ENCODE peak calls at places on chromosomes 5 and 9, in four cellular contexts. R, K, C and G are unnamed samples.

GRCh38 chr5:55172937-55173695 is at the start of gene CDC20B:
- DNase-seq in C (peak), K (peak), R (no peak), G (no peak)

GRCh38 chr5:83096660-83097334 is 19.4 kb downstream of the XRCC4 start:
- DNase-seq in R (no peak), K (no peak), C (no peak), G (no peak)

GRCh38 chr5:81020478-81021167 is 60.5 kb downstream of the RASGRF2 start:
- DNase-seq in C (no peak), R (no peak), K (no peak), G (no peak)

GRCh38 chr5:3006526-3006925 is 255.0 kb upstream of the IRX2 start:
- DNase-seq in C (no peak), R (no peak), K (no peak), G (no peak)

GRCh38 chr9:36922548-36922947 is 111.5 kb downstream of the PAX5 start:
- DNase-seq in C (no peak), K (no peak), R (no peak), G (no peak)

GRCh38 chr9:135204177-135204576 is 116.7 kb downstream of the OLFM1 start:
- DNase-seq in R (no peak), K (no peak), C (no peak), G (no peak)

GRCh38 chr5:107801061-107801460 is 130.3 kb upstream of the EFNA5 start:
- DNase-seq in R (no peak), K (no peak), C (no peak), G (no peak)

GRCh38 chr5:174504266-174504726 is 220.1 kb upstream of the MSX2 start:
- DNase-seq in K (no peak), C (no peak), R (no peak), G (no peak)

GRCh38 chr5:149317281-149318048 is 27.8 kb upstream of the GRPEL2 start:
- DNase-seq in C (peak), R (no peak), K (peak), G (no peak)
- TF ChIP-seq CEBPB in C (no peak), R (no peak), K (no peak), G (no peak)

DNA sequence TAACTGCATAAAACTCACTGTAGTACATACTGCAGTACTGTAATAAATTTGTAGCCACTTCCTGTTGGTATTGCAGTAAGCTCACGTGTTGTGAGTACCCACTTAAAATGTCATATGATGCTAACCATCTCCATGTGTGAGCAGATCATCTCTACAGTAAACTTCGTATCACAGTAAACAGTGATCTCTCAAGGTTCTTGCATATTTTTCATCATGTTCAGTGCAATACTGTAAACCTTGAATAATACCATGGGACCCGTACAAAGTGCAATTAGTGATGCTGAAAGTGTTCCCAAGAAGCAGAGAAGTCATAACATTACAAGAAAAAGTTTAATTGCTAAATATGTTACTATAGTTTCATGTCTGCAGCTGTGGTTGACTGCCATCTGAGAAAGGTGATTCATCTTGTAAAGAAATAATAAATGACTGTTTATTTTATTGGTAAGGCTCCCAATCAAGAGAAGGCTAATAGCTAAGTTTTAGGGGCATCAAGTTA is 253.8 kb upstream of the POU5F2 start:
- DNase-seq in K (no peak), C (no peak), R (no peak), G (peak)
- TF ChIP-seq GABPA in K (no peak), C (no peak), R (no peak), G (no peak)

DNA sequence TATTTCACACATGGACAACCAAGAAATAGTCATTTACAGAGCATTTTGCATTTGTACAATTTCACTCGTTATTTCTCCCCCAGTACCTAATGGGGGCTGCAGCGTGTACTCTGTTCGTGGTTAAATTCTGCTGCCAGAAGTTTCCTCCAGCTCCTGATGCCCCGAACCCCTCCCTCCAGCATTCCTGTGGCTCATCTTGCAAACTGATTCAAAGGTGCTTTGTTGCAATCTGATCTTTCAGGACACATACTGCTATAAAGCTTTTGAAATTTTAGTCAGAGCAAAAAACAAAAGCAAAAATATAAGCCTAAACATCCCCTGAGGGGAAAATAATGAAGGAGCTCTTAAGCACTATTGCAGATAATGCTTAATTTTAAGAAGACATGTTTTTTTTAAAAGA is 27.7 kb downstream of the UBLCP1 start:
- DNase-seq in K (no peak), C (no peak), R (no peak), G (no peak)
- TF ChIP-seq ATF3 in K (no peak), C (no peak), R (no peak), G (no peak)

DNA sequence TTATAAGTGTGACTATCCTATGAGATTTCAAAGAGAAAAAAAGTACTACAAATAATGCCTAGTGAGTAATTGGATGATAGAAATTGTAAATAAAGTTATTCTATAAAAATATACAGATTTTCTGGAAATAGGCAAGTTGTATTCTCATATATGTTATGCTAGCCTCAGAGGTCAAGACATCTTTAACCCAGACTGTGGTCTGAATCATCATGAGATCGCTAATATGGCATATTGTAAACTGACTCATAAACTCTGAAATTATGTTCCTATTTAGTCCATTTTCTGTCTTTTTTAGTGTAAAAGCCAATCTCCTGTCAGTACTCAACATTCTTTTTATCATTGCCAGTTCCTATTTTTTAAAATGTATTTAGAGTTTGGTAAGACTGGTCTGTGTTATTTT is 14.2 kb downstream of the LOX start:
- DNase-seq in K (no peak), C (no peak), R (no peak), G (no peak)
- TF ChIP-seq CEBPB in K (no peak), C (no peak), R (no peak), G (no peak)

GRCh38 chr5:104187656-104188055 is 625.1 kb upstream of the NUDT12 start:
- DNase-seq in R (no peak), K (no peak), C (no peak), G (no peak)

GRCh38 chr5:104184264-104184663 is 621.7 kb upstream of the NUDT12 start:
- DNase-seq in K (no peak), C (no peak), R (no peak), G (no peak)

GRCh38 chr5:104186510-104186909 is 623.9 kb upstream of the NUDT12 start:
- DNase-seq in R (no peak), K (no peak), C (no peak), G (no peak)

GRCh38 chr5:104189031-104189430 is 626.4 kb upstream of the NUDT12 start:
- DNase-seq in R (no peak), C (no peak), K (no peak), G (no peak)

DNA sequence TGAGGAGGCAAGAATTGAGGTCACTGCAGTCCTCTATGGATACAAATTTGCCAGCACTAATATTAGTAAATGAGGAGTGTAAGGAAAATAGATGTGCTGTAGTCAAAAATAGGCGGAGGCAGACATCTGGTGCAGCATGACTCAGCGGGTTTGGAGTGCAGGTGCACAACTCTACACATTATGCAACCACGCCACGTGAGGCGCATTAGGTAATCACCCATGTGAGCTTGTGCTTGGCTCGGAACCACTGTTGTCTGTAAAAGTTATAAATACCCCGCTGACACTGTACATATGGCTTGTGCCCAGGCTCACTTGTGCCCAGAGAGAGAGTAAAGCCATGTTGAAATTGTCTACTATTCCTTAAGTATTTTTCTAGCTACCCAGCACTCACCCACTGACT is 623.5 kb upstream of the NUDT12 start:
- DNase-seq in R (no peak), C (no peak), K (no peak), G (no peak)
- TF ChIP-seq GABPA in R (no peak), C (no peak), K (no peak), G (no peak)

DNA sequence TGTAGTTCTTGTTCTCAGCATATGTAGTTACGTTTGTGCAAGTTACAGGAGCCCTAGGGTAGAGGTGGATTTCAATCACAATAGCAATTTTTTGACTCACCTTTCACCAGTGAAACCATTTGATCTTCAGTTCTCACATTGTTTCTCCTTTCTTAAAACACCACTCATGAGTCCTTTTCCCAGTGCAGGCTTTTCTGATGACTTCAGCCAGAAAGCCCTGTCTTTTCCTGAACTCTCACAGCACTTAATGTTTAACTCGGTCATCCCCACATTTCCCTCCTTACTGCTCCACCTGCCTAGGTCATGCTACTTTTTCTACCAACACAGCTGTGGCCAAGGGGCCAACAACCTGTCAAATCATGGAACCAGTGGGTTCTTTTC is 37.9 kb downstream of the ARHGEF28 start:
- DNase-seq in C (no peak), R (no peak), K (peak), G (peak)
- TF ChIP-seq ATF3 in C (no peak), R (no peak), K (no peak), G (no peak)

GRCh38 chr9:126703330-126704156 is 89.8 kb downstream of the LMX1B start:
- DNase-seq in C (no peak), K (no peak), R (no peak), G (no peak)
- TF ChIP-seq CEBPB in C (no peak), K (no peak), R (no peak), G (no peak)

GRCh38 chr5:158514353-158514960 is 585.3 kb downstream of the EBF1 start:
- DNase-seq in R (no peak), C (no peak), K (no peak), G (no peak)
- TF ChIP-seq GABPA in R (no peak), C (no peak), K (no peak), G (no peak)